ENCODE peak calls at places on chromosomes 16 and 17, in nine cellular contexts. Q is cardiac muscle cell; P is HCT116; S is Peyer's patch; Y is CD4-positive, alpha-beta T cell; B is mesenchymal stem cell; D is GM23248; T is tibial nerve; O is ovary. R is an unnamed sample.

GRCh38 chr16:48282636-48283263 is 35.4 kb upstream of the ABCC11 start:
- DNase-seq in Q (peak; percentile 77), P (no peak), S (no peak), Y (no peak), B (no peak), D (no peak), T (no peak), O (no peak), R (no peak)

GRCh38 chr17:12522743-12523181 is 142.9 kb upstream of the MYOCD start:
- DNase-seq in Q (peak; percentile 18), P (no peak), S (no peak), Y (no peak), B (peak; percentile 90), D (peak; percentile 18), T (peak; percentile 6), O (no peak), R (no peak)

GRCh38 chr16:67459858-67460144 is 21.2 kb downstream of the ATP6V0D1 start:
- DNase-seq in Q (no peak), P (no peak), S (no peak), Y (no peak), B (no peak), D (no peak), T (peak; percentile 40), O (no peak), R (no peak)

GRCh38 chr16:25126820-25127232 is 15.3 kb downstream of the LCMT1 start:
- DNase-seq in Q (peak; percentile 84), P (no peak), S (no peak), Y (no peak), B (peak; percentile 72), D (peak; percentile 88), T (no peak), O (no peak), R (peak; percentile 80)

GRCh38 chr17:6856054-6856453 is 24.5 kb upstream of the TEKT1 start:
- DNase-seq in Q (no peak), P (no peak), S (no peak), Y (no peak), B (no peak), D (no peak), T (no peak), O (no peak), R (no peak)

GRCh38 chr17:10713336-10713735 is 15.9 kb downstream of the ADPRM start:
- DNase-seq in Q (no peak), P (no peak), S (no peak), Y (no peak), B (peak; percentile 39), D (peak; percentile 4), T (no peak), O (no peak), R (no peak)

GRCh38 chr16:674968-675883 is at the start of gene RHBDL1:
- DNase-seq in Q (peak; percentile 50), P (no peak), S (no peak), Y (no peak), B (peak; percentile 64), D (peak; percentile 64), T (no peak), O (no peak), R (no peak)

GRCh38 chr16:46899443-46900143 is 15.4 kb downstream of the GPT2 start:
- DNase-seq in Q (peak; percentile 45), P (no peak), S (no peak), Y (no peak), B (peak; percentile 4), D (peak; percentile 21), T (no peak), O (no peak), R (no peak)

GRCh38 chr16:87945351-87946042 is 5.7 kb upstream of the BANP start:
- DNase-seq in Q (peak; percentile 84), P (peak; percentile 90), S (peak; percentile 42), Y (no peak), B (peak; percentile 43), D (peak; percentile 58), T (peak; percentile 41), O (peak; percentile 88), R (peak; percentile 92)

GRCh38 chr16:4372578-4373355 is 1.1 kb downstream of the VASN start:
- DNase-seq in Q (peak; percentile 64), P (no peak), S (no peak), Y (no peak), B (peak; percentile 87), D (peak; percentile 95), T (no peak), O (peak; percentile 69), R (no peak)

GRCh38 chr17:56949595-56949994 is 11.3 kb downstream of the COIL start:
- DNase-seq in Q (no peak), P (no peak), S (no peak), Y (no peak), B (no peak), D (no peak), T (no peak), O (no peak), R (no peak)

GRCh38 chr17:1867307-1867706 is 37.5 kb downstream of the RPA1 start:
- DNase-seq in Q (no peak), P (no peak), S (no peak), Y (no peak), B (no peak), D (no peak), T (no peak), O (no peak), R (no peak)

GRCh38 chr16:7137560-7138330 is 194.9 kb upstream of the RBFOX1 start:
- DNase-seq in Q (no peak), P (no peak), S (no peak), Y (no peak), B (no peak), D (peak; percentile 2), T (no peak), O (no peak), R (peak; percentile 43)

GRCh38 chr17:50538549-50539410 is 6.2 kb downstream of the EPN3 start:
- DNase-seq in Q (no peak), P (no peak), S (no peak), Y (no peak), B (no peak), D (no peak), T (no peak), O (no peak), R (no peak)

GRCh38 chr16:72987480-72987901 is 60.4 kb downstream of the ZFHX3 start:
- DNase-seq in Q (no peak), P (no peak), S (no peak), Y (no peak), B (no peak), D (no peak), T (no peak), O (no peak), R (peak; percentile 60)

GRCh38 chr16:66020061-66020460 is 346.4 kb upstream of the CDH5 start:
- DNase-seq in Q (no peak), P (no peak), S (no peak), Y (no peak), B (no peak), D (no peak), T (no peak), O (no peak), R (no peak)

GRCh38 chr16:21952040-21952792 is 945 bp upstream of the UQCRC2 start:
- DNase-seq in Q (peak; percentile 72), P (peak; percentile 66), S (peak; percentile 69), Y (peak; percentile 80), B (peak; percentile 83), D (peak; percentile 89), T (peak; percentile 62), O (peak; percentile 67), R (peak; percentile 16)

GRCh38 chr16:6643083-6643686 is 689.5 kb upstream of the RBFOX1 start:
- DNase-seq in Q (peak; percentile 58), P (no peak), S (no peak), Y (no peak), B (peak; percentile 54), D (peak; percentile 57), T (peak; percentile 85), O (peak; percentile 18), R (no peak)

GRCh38 chr17:11144358-11145233 is 96.4 kb upstream of the SHISA6 start:
- DNase-seq in Q (peak; percentile 58), P (no peak), S (no peak), Y (no peak), B (no peak), D (peak; percentile 77), T (no peak), O (no peak), R (peak; percentile 31)

GRCh38 chr17:35448214-35448898 is at the start of gene SLFN13:
- DNase-seq in Q (peak; percentile 87), P (no peak), S (peak; percentile 87), Y (peak; percentile 74), B (peak; percentile 24), D (peak; percentile 59), T (peak; percentile 39), O (peak; percentile 41), R (no peak)
- H3K27ac ChIP-seq in Q (no peak within 1 kb of the TSS), P (no peak within 1 kb of the TSS), S (peak within 1 kb of the TSS; percentile 55), Y (peak within 1 kb of the TSS; percentile 63), B (peak within 1 kb of the TSS; percentile 20), D (no peak within 1 kb of the TSS), T (peak within 1 kb of the TSS; percentile 9), O (no peak within 1 kb of the TSS), R (no peak within 1 kb of the TSS)

GRCh38 chr16:57838161-57838560 is 35.9 kb upstream of the KIFC3 start:
- DNase-seq in Q (no peak), P (no peak), S (no peak), Y (no peak), B (no peak), D (no peak), T (no peak), O (no peak), R (no peak)
- H3K27ac ChIP-seq in Q (no peak overlapping the region), P (no peak overlapping the region), S (no peak overlapping the region), Y (no peak overlapping the region), B (peak overlapping the region; percentile 41), D (no peak overlapping the region), T (no peak overlapping the region), O (no peak overlapping the region), R (no peak overlapping the region)

DNA sequence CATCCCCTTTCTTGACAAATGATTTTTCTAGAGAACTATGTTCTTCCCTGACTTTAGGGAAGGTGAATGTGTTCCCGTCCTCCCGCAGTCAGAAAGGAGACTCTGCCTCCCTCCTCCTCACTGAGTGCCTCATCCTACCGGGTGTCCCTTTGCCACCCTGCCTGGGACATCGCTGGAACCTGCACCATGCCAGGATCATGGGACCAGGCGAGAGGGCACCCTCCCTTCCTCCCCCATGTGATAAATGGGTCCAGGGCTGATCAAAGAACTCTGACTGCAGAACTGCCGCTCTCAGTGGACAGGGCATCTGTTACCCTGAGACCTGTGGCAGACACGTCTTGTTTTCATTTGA is 7.4 kb downstream of the NAT9 start:
- DNase-seq in Q (no peak), P (no peak), S (no peak), Y (no peak), B (no peak), D (no peak), T (no peak), O (no peak), R (no peak)
- H3K27ac ChIP-seq in Q (no peak overlapping the region), P (no peak overlapping the region), S (peak overlapping the region; percentile 73), Y (peak overlapping the region; percentile 31), B (no peak overlapping the region), D (peak overlapping the region; percentile 73), T (no peak overlapping the region), O (no peak overlapping the region), R (peak overlapping the region; percentile 44)

DNA sequence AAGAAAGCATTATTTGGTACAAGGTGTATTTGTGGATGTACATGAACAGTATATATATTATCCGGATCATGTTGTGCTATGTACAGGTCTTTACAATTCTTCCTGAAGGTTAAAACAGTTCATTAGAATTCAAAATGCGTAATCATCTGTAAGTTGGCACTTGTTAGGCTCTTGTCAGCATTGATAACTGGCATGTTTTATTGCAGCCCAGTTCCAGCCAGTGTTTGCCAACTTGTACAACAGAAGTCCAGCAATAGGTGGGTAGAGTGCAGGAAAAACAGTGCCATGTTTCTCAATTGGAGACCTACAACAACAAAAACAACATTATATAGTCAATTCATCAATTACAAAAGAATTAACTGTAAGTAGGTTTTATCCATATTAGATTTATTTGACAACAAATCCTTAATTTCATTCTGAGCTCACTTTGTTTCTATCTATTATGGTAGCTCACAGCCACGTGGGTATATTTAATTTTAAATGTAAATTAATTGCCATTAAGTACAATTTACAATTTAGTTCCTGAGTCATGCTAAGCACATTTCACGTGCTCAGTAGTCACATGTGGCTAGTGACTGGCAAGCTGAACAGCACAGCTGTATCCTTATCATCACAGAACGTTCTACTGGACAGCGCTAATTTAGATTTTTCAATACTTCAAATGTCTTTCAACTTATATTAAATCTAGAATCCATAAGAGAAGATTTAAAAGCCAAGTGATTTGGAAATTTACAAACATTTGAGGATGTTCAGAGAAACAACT is 8.6 kb upstream of the ANKFY1 start:
- DNase-seq in Q (no peak), P (no peak), S (no peak), Y (no peak), B (no peak), D (no peak), T (no peak), O (no peak), R (no peak)
- H3K27ac ChIP-seq in Q (peak overlapping the region; percentile 53), P (no peak overlapping the region), S (no peak overlapping the region), Y (no peak overlapping the region), B (no peak overlapping the region), D (no peak overlapping the region), T (no peak overlapping the region), O (no peak overlapping the region), R (no peak overlapping the region)